ENCODE peak calls at places on chromosomes 4 and X, in ten cellular contexts. One of them, this sample, is unnamed.

GRCh38 chrX:139126493-139126892 is 404.0 kb upstream of the F9 start:
- DNase-seq in fibroblast of pulmonary artery: no peak
- DNase-seq in CD8-positive, alpha-beta memory T cell: no peak
- DNase-seq in cardiac muscle cell: no peak
- DNase-seq in upper lobe of right lung: no peak
- DNase-seq in K562: peak
- DNase-seq in mucosa of descending colon: peak
- DNase-seq in right cardiac atrium: no peak
- DNase-seq in psoas muscle: peak
- DNase-seq in right lobe of liver: no peak
- DNase-seq in this sample: peak

GRCh38 chrX:39969099-39969825 is 128.5 kb downstream of the BCOR start:
- DNase-seq in K562: no peak
- DNase-seq in psoas muscle: no peak
- DNase-seq in upper lobe of right lung: no peak
- DNase-seq in right cardiac atrium: no peak
- DNase-seq in mucosa of descending colon: no peak
- DNase-seq in fibroblast of pulmonary artery: no peak
- DNase-seq in cardiac muscle cell: no peak
- DNase-seq in CD8-positive, alpha-beta memory T cell: no peak
- DNase-seq in right lobe of liver: peak
- DNase-seq in this sample: no peak

GRCh38 chrX:70481424-70481823 is 36.8 kb downstream of the DLG3 start:
- DNase-seq in right cardiac atrium: no peak
- DNase-seq in right lobe of liver: no peak
- DNase-seq in cardiac muscle cell: peak
- DNase-seq in psoas muscle: no peak
- DNase-seq in upper lobe of right lung: no peak
- DNase-seq in K562: no peak
- DNase-seq in mucosa of descending colon: no peak
- DNase-seq in CD8-positive, alpha-beta memory T cell: no peak
- DNase-seq in fibroblast of pulmonary artery: peak
- DNase-seq in this sample: peak

GRCh38 chr4:155604718-155605601 is 61.7 kb upstream of the GUCY1A1 start:
- DNase-seq in right lobe of liver: no peak
- DNase-seq in CD8-positive, alpha-beta memory T cell: no peak
- DNase-seq in fibroblast of pulmonary artery: peak
- DNase-seq in right cardiac atrium: peak
- DNase-seq in psoas muscle: peak
- DNase-seq in cardiac muscle cell: peak
- DNase-seq in mucosa of descending colon: no peak
- DNase-seq in upper lobe of right lung: no peak
- DNase-seq in K562: no peak
- DNase-seq in this sample: peak

GRCh38 chr4:181528570-181529184 is 714.5 kb upstream of the TENM3 start:
- DNase-seq in psoas muscle: peak
- DNase-seq in upper lobe of right lung: peak
- DNase-seq in mucosa of descending colon: peak
- DNase-seq in right lobe of liver: peak
- DNase-seq in cardiac muscle cell: peak
- DNase-seq in CD8-positive, alpha-beta memory T cell: no peak
- DNase-seq in K562: peak
- DNase-seq in right cardiac atrium: peak
- DNase-seq in fibroblast of pulmonary artery: peak
- DNase-seq in this sample: peak

GRCh38 chr4:24979554-24979953 is 51.2 kb downstream of the LGI2 start:
- DNase-seq in mucosa of descending colon: no peak
- DNase-seq in cardiac muscle cell: peak
- DNase-seq in upper lobe of right lung: no peak
- DNase-seq in right cardiac atrium: peak
- DNase-seq in CD8-positive, alpha-beta memory T cell: no peak
- DNase-seq in psoas muscle: peak
- DNase-seq in K562: no peak
- DNase-seq in fibroblast of pulmonary artery: peak
- DNase-seq in right lobe of liver: peak
- DNase-seq in this sample: peak

GRCh38 chr4:48970471-48970921 is 15.6 kb upstream of the CWH43 start:
- DNase-seq in cardiac muscle cell: no peak
- DNase-seq in CD8-positive, alpha-beta memory T cell: no peak
- DNase-seq in psoas muscle: no peak
- DNase-seq in K562: no peak
- DNase-seq in upper lobe of right lung: no peak
- DNase-seq in fibroblast of pulmonary artery: peak
- DNase-seq in right lobe of liver: no peak
- DNase-seq in mucosa of descending colon: no peak
- DNase-seq in right cardiac atrium: no peak
- DNase-seq in this sample: peak

GRCh38 chrX:122770581-122770980 is 413.5 kb upstream of the GRIA3 start:
- DNase-seq in cardiac muscle cell: no peak
- DNase-seq in right lobe of liver: no peak
- DNase-seq in psoas muscle: no peak
- DNase-seq in upper lobe of right lung: no peak
- DNase-seq in fibroblast of pulmonary artery: no peak
- DNase-seq in CD8-positive, alpha-beta memory T cell: no peak
- DNase-seq in right cardiac atrium: no peak
- DNase-seq in mucosa of descending colon: no peak
- DNase-seq in K562: no peak
- DNase-seq in this sample: no peak

GRCh38 chr4:141713771-141714445 is 77.5 kb downstream of the IL15 start:
- DNase-seq in psoas muscle: no peak
- DNase-seq in K562: no peak
- DNase-seq in right lobe of liver: no peak
- DNase-seq in upper lobe of right lung: no peak
- DNase-seq in CD8-positive, alpha-beta memory T cell: no peak
- DNase-seq in right cardiac atrium: no peak
- DNase-seq in cardiac muscle cell: peak
- DNase-seq in fibroblast of pulmonary artery: peak
- DNase-seq in mucosa of descending colon: no peak
- DNase-seq in this sample: peak

DNA sequence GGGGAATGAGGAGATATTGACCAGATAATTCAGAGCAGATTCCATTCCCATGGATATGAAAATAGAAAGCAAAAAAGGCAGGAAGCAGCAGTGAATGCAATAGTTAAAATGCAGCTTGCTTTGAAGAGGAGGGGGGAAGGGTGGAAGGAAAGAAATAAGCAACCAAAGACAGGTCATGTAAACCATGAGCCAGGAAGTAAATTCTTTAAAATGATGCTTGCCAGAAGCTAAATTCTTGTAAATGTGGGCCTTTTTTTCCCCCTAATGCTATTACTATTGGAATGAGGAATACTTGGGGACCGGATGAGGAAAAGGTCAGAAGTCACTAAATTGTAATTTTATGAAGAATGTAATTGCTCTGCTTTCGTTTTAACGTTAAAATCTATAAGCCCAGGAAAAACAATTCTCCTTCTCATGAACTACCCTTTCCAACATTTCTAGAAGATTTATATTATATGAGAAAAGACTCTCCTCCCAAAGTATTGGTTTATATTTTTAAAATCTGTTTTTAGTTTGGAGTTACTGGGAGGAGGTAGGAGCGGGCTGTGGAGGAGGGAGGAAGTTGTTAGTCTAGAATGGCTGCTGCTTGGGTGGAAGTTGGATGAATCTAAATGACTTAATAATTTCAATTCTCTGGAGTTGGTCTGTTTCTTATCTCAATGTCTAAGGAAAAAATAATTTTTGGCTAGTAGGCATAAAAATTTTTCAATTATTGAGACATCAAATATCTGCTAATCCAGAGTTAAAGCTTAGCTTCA is 77.6 kb upstream of the PCDH18 start:
- DNase-seq in right lobe of liver: no peak
- DNase-seq in fibroblast of pulmonary artery: peak
- DNase-seq in K562: no peak
- DNase-seq in psoas muscle: no peak
- DNase-seq in CD8-positive, alpha-beta memory T cell: no peak
- DNase-seq in mucosa of descending colon: no peak
- DNase-seq in upper lobe of right lung: no peak
- DNase-seq in right cardiac atrium: no peak
- DNase-seq in cardiac muscle cell: peak
- DNase-seq in this sample: no peak
- H3K4me3 ChIP-seq in right lobe of liver: no peak
- H3K4me3 ChIP-seq in fibroblast of pulmonary artery: no peak
- H3K4me3 ChIP-seq in K562: no peak
- H3K4me3 ChIP-seq in psoas muscle: peak
- H3K4me3 ChIP-seq in CD8-positive, alpha-beta memory T cell: no peak
- H3K4me3 ChIP-seq in mucosa of descending colon: no peak
- H3K4me3 ChIP-seq in upper lobe of right lung: no peak
- H3K4me3 ChIP-seq in right cardiac atrium: peak
- H3K4me3 ChIP-seq in cardiac muscle cell: no peak
- H3K4me3 ChIP-seq in this sample: no peak

DNA sequence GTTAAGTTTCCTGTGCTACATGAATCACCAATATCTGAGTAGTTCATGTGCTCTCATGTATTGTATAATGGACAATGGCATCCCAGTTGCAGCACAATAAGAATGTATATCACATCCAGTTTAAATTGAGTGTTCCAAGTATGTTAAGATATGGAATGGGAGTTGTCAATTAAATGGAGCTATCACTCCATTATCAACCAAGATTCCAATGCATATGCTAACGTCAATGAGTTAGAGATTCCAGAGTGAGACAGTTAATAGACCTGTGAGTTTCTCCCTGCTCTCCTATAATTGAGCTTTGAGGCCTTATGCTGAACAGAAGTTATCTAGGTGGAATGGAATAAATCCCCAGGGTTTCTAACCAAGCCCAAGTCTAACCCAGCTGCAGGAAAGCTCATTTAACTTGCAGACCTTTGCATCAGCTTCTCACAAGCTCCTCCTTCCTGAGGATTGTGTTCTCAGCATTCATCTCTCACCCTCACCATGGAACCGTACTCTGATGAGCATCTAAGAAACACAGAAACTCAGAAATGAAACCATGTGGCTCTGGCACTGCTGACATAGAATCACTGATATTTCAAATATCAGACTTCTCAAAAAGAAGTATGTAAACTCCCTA is 84.8 kb downstream of the TIGD2 start:
- DNase-seq in psoas muscle: no peak
- DNase-seq in right cardiac atrium: no peak
- DNase-seq in fibroblast of pulmonary artery: no peak
- DNase-seq in K562: no peak
- DNase-seq in mucosa of descending colon: no peak
- DNase-seq in upper lobe of right lung: no peak
- DNase-seq in right lobe of liver: no peak
- DNase-seq in CD8-positive, alpha-beta memory T cell: no peak
- DNase-seq in cardiac muscle cell: peak
- DNase-seq in this sample: no peak
- H3K4me3 ChIP-seq in psoas muscle: no peak
- H3K4me3 ChIP-seq in right cardiac atrium: no peak
- H3K4me3 ChIP-seq in fibroblast of pulmonary artery: no peak
- H3K4me3 ChIP-seq in K562: no peak
- H3K4me3 ChIP-seq in mucosa of descending colon: no peak
- H3K4me3 ChIP-seq in upper lobe of right lung: no peak
- H3K4me3 ChIP-seq in right lobe of liver: no peak
- H3K4me3 ChIP-seq in CD8-positive, alpha-beta memory T cell: no peak
- H3K4me3 ChIP-seq in cardiac muscle cell: no peak
- H3K4me3 ChIP-seq in this sample: no peak

GRCh38 chr4:113588895-113589668 is 172.5 kb downstream of the CAMK2D start:
- DNase-seq in CD8-positive, alpha-beta memory T cell: no peak
- DNase-seq in mucosa of descending colon: no peak
- DNase-seq in right cardiac atrium: no peak
- DNase-seq in fibroblast of pulmonary artery: no peak
- DNase-seq in cardiac muscle cell: no peak
- DNase-seq in right lobe of liver: no peak
- DNase-seq in upper lobe of right lung: no peak
- DNase-seq in psoas muscle: no peak
- DNase-seq in K562: no peak
- DNase-seq in this sample: no peak

GRCh38 chr4:113596396-113596795 is 165.1 kb downstream of the CAMK2D start:
- DNase-seq in K562: no peak
- DNase-seq in fibroblast of pulmonary artery: no peak
- DNase-seq in mucosa of descending colon: no peak
- DNase-seq in cardiac muscle cell: no peak
- DNase-seq in right cardiac atrium: no peak
- DNase-seq in right lobe of liver: no peak
- DNase-seq in upper lobe of right lung: no peak
- DNase-seq in CD8-positive, alpha-beta memory T cell: no peak
- DNase-seq in psoas muscle: no peak
- DNase-seq in this sample: no peak

GRCh38 chr4:113593400-113594230 is 167.9 kb downstream of the CAMK2D start:
- DNase-seq in mucosa of descending colon: no peak
- DNase-seq in upper lobe of right lung: no peak
- DNase-seq in psoas muscle: no peak
- DNase-seq in cardiac muscle cell: no peak
- DNase-seq in right lobe of liver: no peak
- DNase-seq in K562: no peak
- DNase-seq in CD8-positive, alpha-beta memory T cell: no peak
- DNase-seq in fibroblast of pulmonary artery: no peak
- DNase-seq in right cardiac atrium: no peak
- DNase-seq in this sample: no peak

GRCh38 chr4:113591982-113592381 is 169.6 kb downstream of the CAMK2D start:
- DNase-seq in CD8-positive, alpha-beta memory T cell: no peak
- DNase-seq in cardiac muscle cell: peak
- DNase-seq in right lobe of liver: no peak
- DNase-seq in fibroblast of pulmonary artery: peak
- DNase-seq in right cardiac atrium: no peak
- DNase-seq in upper lobe of right lung: no peak
- DNase-seq in psoas muscle: no peak
- DNase-seq in mucosa of descending colon: no peak
- DNase-seq in K562: no peak
- DNase-seq in this sample: no peak

GRCh38 chr4:113594231-113594556 is 167.3 kb downstream of the CAMK2D start:
- DNase-seq in cardiac muscle cell: no peak
- DNase-seq in fibroblast of pulmonary artery: no peak
- DNase-seq in upper lobe of right lung: no peak
- DNase-seq in K562: no peak
- DNase-seq in right lobe of liver: no peak
- DNase-seq in CD8-positive, alpha-beta memory T cell: no peak
- DNase-seq in psoas muscle: no peak
- DNase-seq in mucosa of descending colon: no peak
- DNase-seq in right cardiac atrium: no peak
- DNase-seq in this sample: no peak
- H3K4me3 ChIP-seq in cardiac muscle cell: no peak
- H3K4me3 ChIP-seq in fibroblast of pulmonary artery: no peak
- H3K4me3 ChIP-seq in upper lobe of right lung: no peak
- H3K4me3 ChIP-seq in K562: no peak
- H3K4me3 ChIP-seq in right lobe of liver: no peak
- H3K4me3 ChIP-seq in CD8-positive, alpha-beta memory T cell: no peak
- H3K4me3 ChIP-seq in psoas muscle: no peak
- H3K4me3 ChIP-seq in mucosa of descending colon: no peak
- H3K4me3 ChIP-seq in right cardiac atrium: no peak
- H3K4me3 ChIP-seq in this sample: no peak

GRCh38 chr4:89863533-89863932 is 26.6 kb upstream of the SNCA start:
- DNase-seq in right cardiac atrium: no peak
- DNase-seq in mucosa of descending colon: no peak
- DNase-seq in psoas muscle: no peak
- DNase-seq in K562: no peak
- DNase-seq in fibroblast of pulmonary artery: no peak
- DNase-seq in upper lobe of right lung: no peak
- DNase-seq in right lobe of liver: no peak
- DNase-seq in cardiac muscle cell: no peak
- DNase-seq in CD8-positive, alpha-beta memory T cell: no peak
- DNase-seq in this sample: no peak

DNA sequence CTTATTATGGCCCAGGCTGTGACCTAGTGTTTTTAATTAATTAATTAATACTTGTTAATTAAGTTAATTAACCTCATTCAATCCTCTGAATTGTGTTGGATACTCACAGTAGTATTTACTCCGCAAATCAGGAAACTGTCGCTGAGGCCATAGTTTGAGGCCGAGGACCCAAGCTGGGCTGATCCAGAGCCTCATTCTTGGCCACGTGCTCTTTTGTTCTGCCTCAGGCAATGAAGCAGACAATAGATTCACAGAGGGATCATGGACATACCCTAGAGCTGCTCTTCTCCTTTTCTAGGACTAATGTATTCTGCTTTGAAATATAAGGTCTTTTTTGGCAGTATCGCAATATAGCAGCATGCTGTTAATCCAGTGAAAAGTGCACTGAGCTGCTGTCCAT is 24.0 kb upstream of the SNCA start:
- DNase-seq in right lobe of liver: no peak
- DNase-seq in right cardiac atrium: no peak
- DNase-seq in K562: no peak
- DNase-seq in fibroblast of pulmonary artery: no peak
- DNase-seq in psoas muscle: no peak
- DNase-seq in upper lobe of right lung: no peak
- DNase-seq in cardiac muscle cell: no peak
- DNase-seq in CD8-positive, alpha-beta memory T cell: no peak
- DNase-seq in mucosa of descending colon: no peak
- DNase-seq in this sample: no peak
- H3K4me3 ChIP-seq in right lobe of liver: no peak
- H3K4me3 ChIP-seq in right cardiac atrium: no peak
- H3K4me3 ChIP-seq in K562: no peak
- H3K4me3 ChIP-seq in fibroblast of pulmonary artery: no peak
- H3K4me3 ChIP-seq in psoas muscle: no peak
- H3K4me3 ChIP-seq in upper lobe of right lung: no peak
- H3K4me3 ChIP-seq in cardiac muscle cell: no peak
- H3K4me3 ChIP-seq in CD8-positive, alpha-beta memory T cell: no peak
- H3K4me3 ChIP-seq in mucosa of descending colon: no peak
- H3K4me3 ChIP-seq in this sample: no peak